ENCODE peak calls at places on chromosomes 2 and 18, in nine cellular contexts. One of them, this sample, is unnamed.

GRCh38 chr18:77095356-77096030 is 37.1 kb downstream of the MBP start:
- DNase-seq in SK-N-DZ: no peak
- DNase-seq in HTR-8/SVneo: no peak
- DNase-seq in Kasumi-1: no peak
- DNase-seq in heart right ventricle: no peak
- DNase-seq in MCF 10A: no peak
- DNase-seq in activated naive CD8-positive, alpha-beta T cell treated with anti-CD3 and anti-CD28 coated beads for 36 hours: no peak
- DNase-seq in HCT116: no peak
- DNase-seq in mammary epithelial cell: no peak
- DNase-seq in this sample: no peak

GRCh38 chr2:113085542-113085941 is 17.8 kb downstream of the IL1F10 start:
- DNase-seq in SK-N-DZ: no peak
- DNase-seq in HTR-8/SVneo: no peak
- DNase-seq in Kasumi-1: no peak
- DNase-seq in heart right ventricle: no peak
- DNase-seq in MCF 10A: peak; percentile 52
- DNase-seq in activated naive CD8-positive, alpha-beta T cell treated with anti-CD3 and anti-CD28 coated beads for 36 hours: no peak
- DNase-seq in HCT116: no peak
- DNase-seq in mammary epithelial cell: peak; percentile 92
- DNase-seq in this sample: no peak

GRCh38 chr2:174436351-174436750 is 40.8 kb downstream of the SCRN3 start:
- DNase-seq in SK-N-DZ: no peak
- DNase-seq in HTR-8/SVneo: no peak
- DNase-seq in Kasumi-1: no peak
- DNase-seq in heart right ventricle: no peak
- DNase-seq in MCF 10A: no peak
- DNase-seq in activated naive CD8-positive, alpha-beta T cell treated with anti-CD3 and anti-CD28 coated beads for 36 hours: no peak
- DNase-seq in HCT116: no peak
- DNase-seq in mammary epithelial cell: peak; percentile 46
- DNase-seq in this sample: no peak

GRCh38 chr18:68215931-68216330 is 499.0 kb downstream of the TMX3 start:
- DNase-seq in SK-N-DZ: no peak
- DNase-seq in HTR-8/SVneo: peak; percentile 2
- DNase-seq in Kasumi-1: no peak
- DNase-seq in heart right ventricle: no peak
- DNase-seq in MCF 10A: peak; percentile 60
- DNase-seq in activated naive CD8-positive, alpha-beta T cell treated with anti-CD3 and anti-CD28 coated beads for 36 hours: no peak
- DNase-seq in HCT116: no peak
- DNase-seq in mammary epithelial cell: peak; percentile 43
- DNase-seq in this sample: peak; percentile 18

GRCh38 chr2:85012855-85013254 is 41.9 kb downstream of the KCMF1 start:
- DNase-seq in SK-N-DZ: no peak
- DNase-seq in HTR-8/SVneo: no peak
- DNase-seq in Kasumi-1: no peak
- DNase-seq in heart right ventricle: no peak
- DNase-seq in MCF 10A: no peak
- DNase-seq in activated naive CD8-positive, alpha-beta T cell treated with anti-CD3 and anti-CD28 coated beads for 36 hours: no peak
- DNase-seq in HCT116: no peak
- DNase-seq in mammary epithelial cell: no peak
- DNase-seq in this sample: no peak

GRCh38 chr2:219500135-219500534 is 1.4 kb downstream of the GMPPA start:
- DNase-seq in SK-N-DZ: peak; percentile 59
- DNase-seq in HTR-8/SVneo: peak; percentile 30
- DNase-seq in Kasumi-1: no peak
- DNase-seq in heart right ventricle: no peak
- DNase-seq in MCF 10A: no peak
- DNase-seq in activated naive CD8-positive, alpha-beta T cell treated with anti-CD3 and anti-CD28 coated beads for 36 hours: no peak
- DNase-seq in HCT116: no peak
- DNase-seq in mammary epithelial cell: no peak
- DNase-seq in this sample: no peak

GRCh38 chr2:131673400-131674173 is 145.9 kb downstream of the CCDC74A start:
- DNase-seq in SK-N-DZ: peak; percentile 73
- DNase-seq in HTR-8/SVneo: peak; percentile 49
- DNase-seq in Kasumi-1: peak; percentile 56
- DNase-seq in heart right ventricle: peak; percentile 81
- DNase-seq in MCF 10A: peak; percentile 77
- DNase-seq in activated naive CD8-positive, alpha-beta T cell treated with anti-CD3 and anti-CD28 coated beads for 36 hours: peak; percentile 73
- DNase-seq in HCT116: peak; percentile 48
- DNase-seq in mammary epithelial cell: peak; percentile 60
- DNase-seq in this sample: no peak

GRCh38 chr2:3584608-3585007 is 9.5 kb downstream of the RPS7 start:
- DNase-seq in SK-N-DZ: no peak
- DNase-seq in HTR-8/SVneo: no peak
- DNase-seq in Kasumi-1: no peak
- DNase-seq in heart right ventricle: no peak
- DNase-seq in MCF 10A: no peak
- DNase-seq in activated naive CD8-positive, alpha-beta T cell treated with anti-CD3 and anti-CD28 coated beads for 36 hours: no peak
- DNase-seq in HCT116: no peak
- DNase-seq in mammary epithelial cell: no peak
- DNase-seq in this sample: no peak

GRCh38 chr2:74548919-74549684 is 4.6 kb downstream of the LOXL3 start:
- DNase-seq in SK-N-DZ: no peak
- DNase-seq in HTR-8/SVneo: no peak
- DNase-seq in Kasumi-1: no peak
- DNase-seq in heart right ventricle: peak; percentile 80
- DNase-seq in MCF 10A: peak; percentile 71
- DNase-seq in activated naive CD8-positive, alpha-beta T cell treated with anti-CD3 and anti-CD28 coated beads for 36 hours: peak; percentile 52
- DNase-seq in HCT116: no peak
- DNase-seq in mammary epithelial cell: peak; percentile 57
- DNase-seq in this sample: no peak

GRCh38 chr18:49531678-49532153 is 30.1 kb upstream of the LIPG start:
- DNase-seq in SK-N-DZ: no peak
- DNase-seq in HTR-8/SVneo: no peak
- DNase-seq in Kasumi-1: no peak
- DNase-seq in heart right ventricle: no peak
- DNase-seq in MCF 10A: no peak
- DNase-seq in activated naive CD8-positive, alpha-beta T cell treated with anti-CD3 and anti-CD28 coated beads for 36 hours: no peak
- DNase-seq in HCT116: no peak
- DNase-seq in mammary epithelial cell: no peak
- DNase-seq in this sample: no peak

GRCh38 chr2:70111752-70112591 is 24.7 kb downstream of the PCBP1 start:
- DNase-seq in SK-N-DZ: no peak
- DNase-seq in HTR-8/SVneo: no peak
- DNase-seq in Kasumi-1: no peak
- DNase-seq in heart right ventricle: no peak
- DNase-seq in MCF 10A: no peak
- DNase-seq in activated naive CD8-positive, alpha-beta T cell treated with anti-CD3 and anti-CD28 coated beads for 36 hours: no peak
- DNase-seq in HCT116: no peak
- DNase-seq in mammary epithelial cell: no peak
- DNase-seq in this sample: no peak

GRCh38 chr2:172193331-172194089 is 90.8 kb upstream of the DLX2 start:
- DNase-seq in SK-N-DZ: no peak
- DNase-seq in HTR-8/SVneo: no peak
- DNase-seq in Kasumi-1: no peak
- DNase-seq in heart right ventricle: no peak
- DNase-seq in MCF 10A: no peak
- DNase-seq in activated naive CD8-positive, alpha-beta T cell treated with anti-CD3 and anti-CD28 coated beads for 36 hours: no peak
- DNase-seq in HCT116: no peak
- DNase-seq in mammary epithelial cell: no peak
- DNase-seq in this sample: no peak

GRCh38 chr2:237410949-237411635 is 2.9 kb downstream of the COL6A3 start:
- DNase-seq in SK-N-DZ: no peak
- DNase-seq in HTR-8/SVneo: no peak
- DNase-seq in Kasumi-1: no peak
- DNase-seq in heart right ventricle: no peak
- DNase-seq in MCF 10A: no peak
- DNase-seq in activated naive CD8-positive, alpha-beta T cell treated with anti-CD3 and anti-CD28 coated beads for 36 hours: no peak
- DNase-seq in HCT116: no peak
- DNase-seq in mammary epithelial cell: no peak
- DNase-seq in this sample: no peak

GRCh38 chr2:175872716-175873115 is 129.4 kb downstream of the LNPK start:
- DNase-seq in SK-N-DZ: no peak
- DNase-seq in HTR-8/SVneo: no peak
- DNase-seq in Kasumi-1: no peak
- DNase-seq in heart right ventricle: no peak
- DNase-seq in MCF 10A: no peak
- DNase-seq in activated naive CD8-positive, alpha-beta T cell treated with anti-CD3 and anti-CD28 coated beads for 36 hours: no peak
- DNase-seq in HCT116: no peak
- DNase-seq in mammary epithelial cell: no peak
- DNase-seq in this sample: no peak

GRCh38 chr2:20356042-20356441 is 5.4 kb upstream of the PUM2 start:
- DNase-seq in SK-N-DZ: no peak
- DNase-seq in HTR-8/SVneo: peak; percentile 32
- DNase-seq in Kasumi-1: peak; percentile 43
- DNase-seq in heart right ventricle: no peak
- DNase-seq in MCF 10A: peak; percentile 97
- DNase-seq in activated naive CD8-positive, alpha-beta T cell treated with anti-CD3 and anti-CD28 coated beads for 36 hours: no peak
- DNase-seq in HCT116: no peak
- DNase-seq in mammary epithelial cell: peak; percentile 96
- DNase-seq in this sample: no peak

GRCh38 chr2:100721693-100722092 is 98.2 kb upstream of the NPAS2 start:
- DNase-seq in SK-N-DZ: no peak
- DNase-seq in HTR-8/SVneo: no peak
- DNase-seq in Kasumi-1: no peak
- DNase-seq in heart right ventricle: no peak
- DNase-seq in MCF 10A: peak; percentile 40
- DNase-seq in activated naive CD8-positive, alpha-beta T cell treated with anti-CD3 and anti-CD28 coated beads for 36 hours: no peak
- DNase-seq in HCT116: no peak
- DNase-seq in mammary epithelial cell: peak; percentile 55
- DNase-seq in this sample: no peak

GRCh38 chr18:59881728-59882685 is 17.8 kb upstream of the PMAIP1 start:
- DNase-seq in SK-N-DZ: no peak
- DNase-seq in HTR-8/SVneo: no peak
- DNase-seq in Kasumi-1: peak; percentile 83
- DNase-seq in heart right ventricle: no peak
- DNase-seq in MCF 10A: no peak
- DNase-seq in activated naive CD8-positive, alpha-beta T cell treated with anti-CD3 and anti-CD28 coated beads for 36 hours: peak; percentile 43
- DNase-seq in HCT116: no peak
- DNase-seq in mammary epithelial cell: peak; percentile 12
- DNase-seq in this sample: no peak

GRCh38 chr2:75353131-75353530 is 153.8 kb upstream of the TACR1 start:
- DNase-seq in SK-N-DZ: no peak
- DNase-seq in HTR-8/SVneo: no peak
- DNase-seq in Kasumi-1: no peak
- DNase-seq in heart right ventricle: no peak
- DNase-seq in MCF 10A: no peak
- DNase-seq in activated naive CD8-positive, alpha-beta T cell treated with anti-CD3 and anti-CD28 coated beads for 36 hours: no peak
- DNase-seq in HCT116: no peak
- DNase-seq in mammary epithelial cell: no peak
- DNase-seq in this sample: no peak

GRCh38 chr2:47725808-47726207 is 57.1 kb upstream of the MSH6 start:
- DNase-seq in SK-N-DZ: no peak
- DNase-seq in HTR-8/SVneo: no peak
- DNase-seq in Kasumi-1: no peak
- DNase-seq in heart right ventricle: no peak
- DNase-seq in MCF 10A: no peak
- DNase-seq in activated naive CD8-positive, alpha-beta T cell treated with anti-CD3 and anti-CD28 coated beads for 36 hours: no peak
- DNase-seq in HCT116: no peak
- DNase-seq in mammary epithelial cell: no peak
- DNase-seq in this sample: no peak

GRCh38 chr2:47195149-47195548 is 40.0 kb upstream of the STPG4 start:
- DNase-seq in SK-N-DZ: no peak
- DNase-seq in HTR-8/SVneo: no peak
- DNase-seq in Kasumi-1: no peak
- DNase-seq in heart right ventricle: no peak
- DNase-seq in MCF 10A: peak; percentile 87
- DNase-seq in activated naive CD8-positive, alpha-beta T cell treated with anti-CD3 and anti-CD28 coated beads for 36 hours: no peak
- DNase-seq in HCT116: no peak
- DNase-seq in mammary epithelial cell: peak; percentile 71
- DNase-seq in this sample: no peak

GRCh38 chr2:100245681-100246080 is 76.6 kb downstream of the LONRF2 start:
- DNase-seq in SK-N-DZ: no peak
- DNase-seq in HTR-8/SVneo: no peak
- DNase-seq in Kasumi-1: no peak
- DNase-seq in heart right ventricle: no peak
- DNase-seq in MCF 10A: no peak
- DNase-seq in activated naive CD8-positive, alpha-beta T cell treated with anti-CD3 and anti-CD28 coated beads for 36 hours: no peak
- DNase-seq in HCT116: no peak
- DNase-seq in mammary epithelial cell: no peak
- DNase-seq in this sample: no peak

GRCh38 chr2:224027912-224028311 is 11.2 kb downstream of the SERPINE2 start:
- DNase-seq in SK-N-DZ: no peak
- DNase-seq in HTR-8/SVneo: no peak
- DNase-seq in Kasumi-1: no peak
- DNase-seq in heart right ventricle: no peak
- DNase-seq in MCF 10A: no peak
- DNase-seq in activated naive CD8-positive, alpha-beta T cell treated with anti-CD3 and anti-CD28 coated beads for 36 hours: no peak
- DNase-seq in HCT116: no peak
- DNase-seq in mammary epithelial cell: no peak
- DNase-seq in this sample: no peak

GRCh38 chr2:10993001-10993481 is 81.3 kb downstream of the KCNF1 start:
- DNase-seq in SK-N-DZ: no peak
- DNase-seq in HTR-8/SVneo: no peak
- DNase-seq in Kasumi-1: no peak
- DNase-seq in heart right ventricle: no peak
- DNase-seq in MCF 10A: no peak
- DNase-seq in activated naive CD8-positive, alpha-beta T cell treated with anti-CD3 and anti-CD28 coated beads for 36 hours: no peak
- DNase-seq in HCT116: no peak
- DNase-seq in mammary epithelial cell: no peak
- DNase-seq in this sample: no peak

GRCh38 chr2:182716665-182716990 is 571 bp downstream of the DNAJC10 start:
- DNase-seq in SK-N-DZ: no peak
- DNase-seq in HTR-8/SVneo: no peak
- DNase-seq in Kasumi-1: no peak
- DNase-seq in heart right ventricle: no peak
- DNase-seq in MCF 10A: peak; percentile 47
- DNase-seq in activated naive CD8-positive, alpha-beta T cell treated with anti-CD3 and anti-CD28 coated beads for 36 hours: peak; percentile 4
- DNase-seq in HCT116: no peak
- DNase-seq in mammary epithelial cell: peak; percentile 49
- DNase-seq in this sample: no peak

GRCh38 chr18:35470440-35470839 is 27.3 kb downstream of the INO80C start:
- DNase-seq in SK-N-DZ: no peak
- DNase-seq in HTR-8/SVneo: no peak
- DNase-seq in Kasumi-1: no peak
- DNase-seq in heart right ventricle: no peak
- DNase-seq in MCF 10A: no peak
- DNase-seq in activated naive CD8-positive, alpha-beta T cell treated with anti-CD3 and anti-CD28 coated beads for 36 hours: no peak
- DNase-seq in HCT116: no peak
- DNase-seq in mammary epithelial cell: no peak
- DNase-seq in this sample: no peak

GRCh38 chr2:147818741-147819140 is 26.1 kb upstream of the ACVR2A start:
- DNase-seq in SK-N-DZ: no peak
- DNase-seq in HTR-8/SVneo: no peak
- DNase-seq in Kasumi-1: no peak
- DNase-seq in heart right ventricle: no peak
- DNase-seq in MCF 10A: peak; percentile 14
- DNase-seq in activated naive CD8-positive, alpha-beta T cell treated with anti-CD3 and anti-CD28 coated beads for 36 hours: no peak
- DNase-seq in HCT116: no peak
- DNase-seq in mammary epithelial cell: peak; percentile 22
- DNase-seq in this sample: no peak

GRCh38 chr2:223523541-223523940 is 78.6 kb downstream of the SCG2 start:
- DNase-seq in SK-N-DZ: no peak
- DNase-seq in HTR-8/SVneo: no peak
- DNase-seq in Kasumi-1: no peak
- DNase-seq in heart right ventricle: no peak
- DNase-seq in MCF 10A: peak; percentile 63
- DNase-seq in activated naive CD8-positive, alpha-beta T cell treated with anti-CD3 and anti-CD28 coated beads for 36 hours: no peak
- DNase-seq in HCT116: peak; percentile 94
- DNase-seq in mammary epithelial cell: peak; percentile 76
- DNase-seq in this sample: no peak

GRCh38 chr2:25957743-25958142 is 24.6 kb downstream of the KIF3C start:
- DNase-seq in SK-N-DZ: no peak
- DNase-seq in HTR-8/SVneo: no peak
- DNase-seq in Kasumi-1: no peak
- DNase-seq in heart right ventricle: no peak
- DNase-seq in MCF 10A: no peak
- DNase-seq in activated naive CD8-positive, alpha-beta T cell treated with anti-CD3 and anti-CD28 coated beads for 36 hours: no peak
- DNase-seq in HCT116: no peak
- DNase-seq in mammary epithelial cell: no peak
- DNase-seq in this sample: no peak

GRCh38 chr18:21000667-21001066 is 110.9 kb downstream of the ROCK1 start:
- DNase-seq in SK-N-DZ: no peak
- DNase-seq in HTR-8/SVneo: no peak
- DNase-seq in Kasumi-1: no peak
- DNase-seq in heart right ventricle: no peak
- DNase-seq in MCF 10A: peak; percentile 1
- DNase-seq in activated naive CD8-positive, alpha-beta T cell treated with anti-CD3 and anti-CD28 coated beads for 36 hours: no peak
- DNase-seq in HCT116: no peak
- DNase-seq in mammary epithelial cell: peak; percentile 20
- DNase-seq in this sample: no peak

GRCh38 chr18:79763407-79763806 is 34.3 kb upstream of the KCNG2 start:
- DNase-seq in SK-N-DZ: no peak
- DNase-seq in HTR-8/SVneo: no peak
- DNase-seq in Kasumi-1: no peak
- DNase-seq in heart right ventricle: no peak
- DNase-seq in MCF 10A: no peak
- DNase-seq in activated naive CD8-positive, alpha-beta T cell treated with anti-CD3 and anti-CD28 coated beads for 36 hours: no peak
- DNase-seq in HCT116: no peak
- DNase-seq in mammary epithelial cell: no peak
- DNase-seq in this sample: no peak

GRCh38 chr2:97997774-97998392 is 2.1 kb upstream of the TMEM131 start:
- DNase-seq in SK-N-DZ: no peak
- DNase-seq in HTR-8/SVneo: no peak
- DNase-seq in Kasumi-1: no peak
- DNase-seq in heart right ventricle: no peak
- DNase-seq in MCF 10A: no peak
- DNase-seq in activated naive CD8-positive, alpha-beta T cell treated with anti-CD3 and anti-CD28 coated beads for 36 hours: no peak
- DNase-seq in HCT116: no peak
- DNase-seq in mammary epithelial cell: no peak
- DNase-seq in this sample: no peak

This sample was measured in Panc1.